ENCODE peak calls at places on chromosomes 11 and 22, in six cellular contexts. B is thoracic aorta, D is RWPE1, K is brain microvascular endothelial cell, P is AG09319, X is GM10248. N is an unnamed sample.

GRCh38 chr11:6362868-6363678 is 27.2 kb upstream of the SMPD1 start:
- DNase-seq in B (peak), D (peak), K (peak), P (peak), X (peak), N (peak)

GRCh38 chr11:2382927-2383822 is 6.1 kb downstream of the CD81 start:
- DNase-seq in B (no peak), D (no peak), K (no peak), P (no peak), X (no peak), N (no peak)

GRCh38 chr11:65565624-65566453 is 4.4 kb upstream of the ZNRD2 start:
- DNase-seq in B (no peak), D (no peak), K (no peak), P (no peak), X (no peak), N (no peak)

GRCh38 chr11:67373916-67374570 is 645 bp upstream of the CLCF1 start:
- DNase-seq in B (peak), D (peak), K (peak), P (peak), X (peak), N (peak)

GRCh38 chr11:12683857-12684256 is 9.6 kb downstream of the TEAD1 start:
- DNase-seq in B (no peak), D (no peak), K (no peak), P (no peak), X (no peak), N (no peak)

GRCh38 chr11:114684636-114685035 is 6.3 kb downstream of the NXPE2 start:
- DNase-seq in B (no peak), D (no peak), K (no peak), P (no peak), X (no peak), N (no peak)

GRCh38 chr22:46055176-46055850 is 78.4 kb upstream of the WNT7B start:
- DNase-seq in B (no peak), D (no peak), K (no peak), P (no peak), X (no peak), N (peak)

GRCh38 chr11:43723617-43724016 is 43.1 kb downstream of the HSD17B12 start:
- DNase-seq in B (no peak), D (no peak), K (no peak), P (no peak), X (no peak), N (no peak)

GRCh38 chr11:22130462-22131053 is 62.3 kb upstream of the ANO5 start:
- DNase-seq in B (no peak), D (no peak), K (no peak), P (no peak), X (no peak), N (no peak)

GRCh38 chr11:73633999-73634398 is 12.4 kb upstream of the PLEKHB1 start:
- DNase-seq in B (no peak), D (no peak), K (no peak), P (no peak), X (no peak), N (no peak)

GRCh38 chr11:2539761-2540520 is 95.1 kb downstream of the KCNQ1 start:
- DNase-seq in B (no peak), D (no peak), K (no peak), P (no peak), X (no peak), N (no peak)

GRCh38 chr22:45540122-45540521 is 37.4 kb downstream of the FBLN1 start:
- DNase-seq in B (no peak), D (no peak), K (no peak), P (no peak), X (no peak), N (no peak)

GRCh38 chr11:17277024-17277584 is 565 bp downstream of the NUCB2 start:
- DNase-seq in B (no peak), D (peak), K (peak), P (no peak), X (peak), N (no peak)

GRCh38 chr22:46500201-46500600 is 37.2 kb downstream of the CELSR1 start:
- DNase-seq in B (no peak), D (no peak), K (no peak), P (no peak), X (no peak), N (no peak)

GRCh38 chr22:25845985-25846745 is 104.2 kb downstream of the MYO18B start:
- DNase-seq in B (no peak), D (no peak), K (peak), P (no peak), X (peak), N (no peak)

GRCh38 chr22:42769574-42770447 is 49.1 kb upstream of the A4GALT start:
- DNase-seq in B (peak), D (no peak), K (peak), P (peak), X (peak), N (peak)

GRCh38 chr11:116331381-116331780 is 441.4 kb downstream of the BUD13 start:
- DNase-seq in B (no peak), D (no peak), K (no peak), P (no peak), X (no peak), N (no peak)

GRCh38 chr11:127629200-127629599 is 628.6 kb upstream of the KIRREL3 start:
- DNase-seq in B (no peak), D (no peak), K (no peak), P (no peak), X (no peak), N (no peak)

GRCh38 chr11:102238287-102238894 is 78.9 kb upstream of the BIRC3 start:
- DNase-seq in B (no peak), D (no peak), K (no peak), P (no peak), X (no peak), N (no peak)

GRCh38 chr11:10319691-10320090 is 14.8 kb downstream of the ADM start:
- DNase-seq in B (no peak), D (no peak), K (no peak), P (peak), X (no peak), N (no peak)

GRCh38 chr11:122879785-122880184 is 2.8 kb upstream of the JHY start:
- DNase-seq in B (no peak), D (no peak), K (no peak), P (no peak), X (no peak), N (no peak)

GRCh38 chr11:86676533-86677154 is 4.2 kb upstream of the ME3 start:
- DNase-seq in B (no peak), D (no peak), K (no peak), P (no peak), X (peak), N (no peak)

GRCh38 chr22:45164217-45165123 is 745 bp downstream of the NUP50 start:
- DNase-seq in B (no peak), D (peak), K (no peak), P (no peak), X (peak), N (peak)

GRCh38 chr22:20514658-20515406 is 7.4 kb downstream of the MED15 start:
- DNase-seq in B (no peak), D (peak), K (peak), P (peak), X (no peak), N (no peak)

GRCh38 chr11:23155503-23155902 is 295.2 kb upstream of the CCDC179 start:
- DNase-seq in B (no peak), D (no peak), K (no peak), P (no peak), X (no peak), N (no peak)

GRCh38 chr11:74232316-74232950 is 61.3 kb downstream of the PPME1 start:
- DNase-seq in B (no peak), D (no peak), K (no peak), P (no peak), X (no peak), N (no peak)

GRCh38 chr22:44881624-44882023 is 128.2 kb downstream of the PHF21B start:
- DNase-seq in B (no peak), D (no peak), K (no peak), P (no peak), X (no peak), N (no peak)

GRCh38 chr22:45006101-45006872 is 3.5 kb downstream of the PHF21B start:
- DNase-seq in B (no peak), D (no peak), K (no peak), P (no peak), X (no peak), N (no peak)

GRCh38 chr22:36439481-36440271 is 41.8 kb downstream of the TXN2 start:
- DNase-seq in B (no peak), D (peak), K (peak), P (peak), X (no peak), N (no peak)

GRCh38 chr22:45911601-45912271 is 65.2 kb downstream of the WNT7B start:
- DNase-seq in B (no peak), D (peak), K (no peak), P (no peak), X (no peak), N (peak)

GRCh38 chr11:122170815-122171475 is 54.9 kb upstream of the BLID start:
- DNase-seq in B (no peak), D (no peak), K (peak), P (no peak), X (no peak), N (no peak)

GRCh38 chr11:6206456-6207180 is 1.3 kb downstream of the C11orf42 start:
- DNase-seq in B (no peak), D (no peak), K (no peak), P (no peak), X (no peak), N (no peak)

GRCh38 chr22:23218867-23219251 is 38.5 kb downstream of the BCR start:
- DNase-seq in B (no peak), D (no peak), K (no peak), P (no peak), X (no peak), N (peak)

GRCh38 chr11:86947541-86947940 is 7.7 kb downstream of the FZD4 start:
- DNase-seq in B (no peak), D (no peak), K (peak), P (no peak), X (no peak), N (no peak)

GRCh38 chr11:118052581-118053206 is 24.2 kb upstream of the TMPRSS4 start:
- DNase-seq in B (no peak), D (no peak), K (no peak), P (no peak), X (no peak), N (peak)

GRCh38 chr11:69048056-69048717 is 545 bp upstream of the TPCN2 start:
- DNase-seq in B (no peak), D (no peak), K (no peak), P (no peak), X (no peak), N (no peak)

GRCh38 chr11:9260182-9261146 is 4.7 kb downstream of the DENND5A start:
- DNase-seq in B (no peak), D (no peak), K (no peak), P (no peak), X (no peak), N (peak)

GRCh38 chr11:75024764-75025211 is 36.1 kb downstream of the NEU3 start:
- DNase-seq in B (no peak), D (no peak), K (no peak), P (no peak), X (no peak), N (no peak)

GRCh38 chr22:26286091-26286780 is 117.0 kb downstream of the SEZ6L start:
- DNase-seq in B (no peak), D (no peak), K (no peak), P (no peak), X (no peak), N (no peak)

GRCh38 chr22:29979645-29980303 is 96.8 kb downstream of the MTMR3 start:
- DNase-seq in B (no peak), D (no peak), K (no peak), P (no peak), X (peak), N (no peak)

DNA sequence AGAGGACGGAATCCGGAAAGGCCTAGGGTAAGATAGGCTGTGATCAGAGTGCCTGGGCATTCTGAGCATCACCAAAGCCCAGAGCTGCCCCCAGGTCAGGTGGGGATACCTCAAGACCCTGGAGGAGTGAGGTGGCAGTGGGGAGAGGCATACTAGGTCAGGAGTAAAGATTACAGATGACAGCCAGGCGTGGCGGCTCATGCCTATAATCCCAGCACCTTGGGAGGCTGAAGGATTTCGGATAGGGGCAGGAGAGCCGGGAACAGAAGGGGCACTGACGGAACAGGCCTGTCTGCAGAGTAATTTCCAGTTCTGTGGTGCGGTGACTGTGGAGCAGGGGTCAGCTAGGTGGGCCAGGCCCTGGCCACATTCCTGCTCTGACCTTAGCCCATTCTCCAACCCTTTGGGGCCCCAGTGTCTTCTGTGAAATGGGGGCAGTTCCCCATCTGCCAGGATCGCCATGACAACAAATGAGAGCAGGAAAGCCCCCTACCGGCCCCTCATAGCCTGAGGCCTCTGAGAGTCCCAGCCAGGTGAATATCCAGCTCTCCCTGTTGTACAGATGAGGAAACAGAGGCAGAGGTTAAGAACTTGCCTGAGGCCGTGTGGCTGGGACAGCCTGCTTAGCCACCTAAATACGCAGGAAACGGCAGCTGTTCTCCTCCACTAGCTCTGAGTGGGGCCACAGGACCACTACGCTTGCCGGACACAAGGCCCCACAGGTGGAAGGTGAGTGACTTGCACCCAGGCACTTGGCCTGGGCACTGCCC is 9.2 kb downstream of the BAD start:
- DNase-seq in B (no peak), D (no peak), K (no peak), P (no peak), X (no peak), N (no peak)
- TF ChIP-seq CTCF in B (no peak), D (no peak), K (no peak), P (no peak), X (no peak), N (no peak)

GRCh38 chr11:100999756-101000155 is 129.9 kb downstream of the PGR start:
- DNase-seq in B (no peak), D (no peak), K (no peak), P (no peak), X (no peak), N (no peak)

GRCh38 chr11:101008961-101009684 is 120.5 kb downstream of the PGR start:
- DNase-seq in B (no peak), D (no peak), K (no peak), P (no peak), X (no peak), N (no peak)

GRCh38 chr11:101003468-101003867 is 126.1 kb downstream of the PGR start:
- DNase-seq in B (no peak), D (no peak), K (no peak), P (no peak), X (no peak), N (no peak)
- TF ChIP-seq CTCF in B (no peak), D (no peak), K (no peak), P (peak), X (no peak), N (no peak)

DNA sequence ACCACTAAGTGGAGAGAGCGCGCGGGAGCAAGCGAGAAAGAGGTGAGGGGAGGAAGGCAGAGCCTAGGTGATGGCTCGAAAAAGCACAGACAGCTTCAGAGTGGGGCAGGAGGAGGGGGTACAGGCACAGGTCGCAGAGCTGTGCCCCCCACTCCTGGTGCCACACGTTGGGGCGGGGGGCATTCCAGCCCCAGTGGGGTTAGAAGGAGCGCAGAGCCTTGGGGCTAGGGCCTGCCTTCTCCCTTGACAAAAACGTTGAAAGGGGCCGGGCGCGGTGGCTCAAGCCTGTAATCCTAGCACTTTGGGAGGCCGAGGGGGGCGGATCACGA is 41.6 kb upstream of the ISX start:
- DNase-seq in B (no peak), D (no peak), K (no peak), P (no peak), X (no peak), N (no peak)
- TF ChIP-seq CTCF in B (no peak), D (peak), K (no peak), P (no peak), X (no peak), N (no peak)

GRCh38 chr22:39501644-39502108 is 414 bp upstream of the MIEF1 start:
- DNase-seq in B (no peak), D (no peak), K (no peak), P (no peak), X (no peak), N (no peak)

GRCh38 chr22:39503590-39503989 is 1.5 kb downstream of the MIEF1 start:
- DNase-seq in B (no peak), D (no peak), K (no peak), P (no peak), X (no peak), N (no peak)

GRCh38 chr22:39502789-39503464 is 837 bp downstream of the MIEF1 start:
- DNase-seq in B (no peak), D (no peak), K (no peak), P (no peak), X (no peak), N (no peak)

GRCh38 chr22:39504071-39504470 is 2.0 kb downstream of the MIEF1 start:
- DNase-seq in B (no peak), D (no peak), K (no peak), P (no peak), X (no peak), N (no peak)

GRCh38 chr22:39502109-39502788 is at the start of gene MIEF1:
- DNase-seq in B (peak), D (peak), K (peak), P (peak), X (peak), N (peak)
- TF ChIP-seq CTCF in B (no peak), D (no peak), K (peak), P (no peak), X (no peak), N (no peak)

DNA sequence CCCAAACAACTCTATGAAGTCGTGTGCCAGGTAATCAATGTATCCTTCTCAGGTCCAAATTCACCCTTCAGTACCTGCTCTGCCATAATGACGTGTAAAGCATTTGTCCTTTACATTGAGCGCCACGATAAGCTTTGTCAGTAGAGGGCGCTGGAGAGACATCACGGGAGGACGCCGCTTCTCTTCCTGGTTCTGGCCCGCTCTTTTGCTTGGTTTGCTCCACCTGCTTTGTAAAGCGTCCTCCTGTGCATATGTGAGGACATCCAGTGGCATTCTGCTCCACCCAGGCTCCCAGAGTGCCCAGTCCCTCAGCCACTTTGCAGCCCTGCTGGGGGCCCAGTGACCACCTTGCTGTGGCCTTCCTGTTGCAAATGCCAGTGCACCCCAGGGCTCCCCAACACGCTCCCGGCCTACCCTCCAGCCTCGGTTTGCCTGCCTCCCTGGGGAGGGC is 61.1 kb downstream of the WT1 start:
- DNase-seq in B (no peak), D (no peak), K (no peak), P (peak), X (peak), N (no peak)
- TF ChIP-seq CTCF in B (no peak), D (peak), K (peak), P (peak), X (peak), N (no peak)

GRCh38 chr22:49148895-49149418 is 678.7 kb downstream of the BRD1 start:
- DNase-seq in B (no peak), D (no peak), K (no peak), P (no peak), X (no peak), N (no peak)

GRCh38 chr22:49147617-49148175 is 680.0 kb downstream of the BRD1 start:
- DNase-seq in B (no peak), D (no peak), K (no peak), P (no peak), X (no peak), N (no peak)

GRCh38 chr22:49147171-49147570 is 680.5 kb downstream of the BRD1 start:
- DNase-seq in B (no peak), D (no peak), K (no peak), P (no peak), X (no peak), N (no peak)

GRCh38 chr22:49143812-49144211 is 683.9 kb downstream of the BRD1 start:
- DNase-seq in B (no peak), D (no peak), K (no peak), P (no peak), X (no peak), N (no peak)

DNA sequence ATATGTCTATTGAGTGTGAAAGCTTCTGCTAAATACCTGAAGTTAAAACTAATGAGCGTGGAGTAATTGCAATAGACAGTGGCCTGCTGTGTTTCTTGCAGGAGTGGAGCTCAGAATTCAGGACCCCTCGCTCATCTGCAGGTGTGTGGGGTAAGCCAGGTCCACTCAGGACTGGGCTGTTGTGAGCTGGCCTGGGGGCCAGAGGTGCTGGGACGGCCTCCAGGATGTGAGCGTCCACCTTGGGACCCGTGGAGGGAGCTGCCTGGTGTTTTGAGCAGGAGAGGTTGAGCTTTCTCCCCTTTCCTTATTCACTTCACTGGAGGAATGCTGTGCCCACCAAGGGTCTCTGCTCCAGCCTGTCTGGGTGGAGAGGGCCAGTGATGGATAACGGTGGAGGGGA is 681.2 kb downstream of the BRD1 start:
- DNase-seq in B (no peak), D (no peak), K (no peak), P (no peak), X (no peak), N (no peak)
- TF ChIP-seq CTCF in B (no peak), D (no peak), K (no peak), P (no peak), X (no peak), N (no peak)

DNA sequence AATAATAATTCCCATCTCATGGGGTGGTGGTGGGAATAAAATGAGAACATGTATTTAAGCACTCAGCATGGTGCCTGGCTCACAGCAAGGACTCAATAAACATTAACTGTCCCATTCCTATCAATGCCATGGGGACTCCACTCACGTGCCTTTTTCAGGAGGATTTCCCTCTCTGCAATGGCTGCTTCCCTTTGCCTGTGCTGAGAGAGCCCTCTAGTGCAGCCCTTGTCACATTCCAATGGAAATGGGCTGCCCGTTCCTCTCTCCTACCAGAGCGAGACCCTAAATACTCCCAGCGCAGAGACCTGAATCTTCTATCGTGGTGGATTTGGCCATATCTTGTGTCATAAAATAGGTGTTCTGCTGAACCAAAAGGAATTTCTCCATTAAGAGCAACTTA is 621.5 kb upstream of the B3GAT1 start:
- DNase-seq in B (no peak), D (peak), K (peak), P (no peak), X (no peak), N (no peak)
- TF ChIP-seq CTCF in B (no peak), D (no peak), K (peak), P (no peak), X (no peak), N (no peak)

GRCh38 chr11:119130662-119131061 is 9.3 kb downstream of the HINFP start:
- DNase-seq in B (no peak), D (no peak), K (no peak), P (no peak), X (no peak), N (no peak)
- TF ChIP-seq CTCF in B (no peak), D (no peak), K (no peak), P (no peak), X (no peak), N (no peak)

N was measured in stomach.